ENCODE peak calls at places on chromosome 21, in six cellular contexts. V is neural progenitor cell, X is GM23248, W is MM.1S, P is HCT116, Q is SK-N-SH. U is an unnamed sample.

GRCh38 chr21:36207577-36208320 is 51.1 kb downstream of the DOP1B start:
- DNase-seq in V (no peak), X (peak; percentile 40), W (no peak), P (no peak), Q (no peak), U (peak; percentile 88)

GRCh38 chr21:41973427-41973831 is 19.6 kb upstream of the C2CD2 start:
- DNase-seq in V (no peak), X (no peak), W (no peak), P (no peak), Q (no peak), U (peak; percentile 43)

GRCh38 chr21:25637846-25638245 is 1.2 kb upstream of the JAM2 start:
- DNase-seq in V (no peak), X (no peak), W (no peak), P (no peak), Q (no peak), U (no peak)

GRCh38 chr21:15788847-15789548 is 59.2 kb downstream of the USP25 start:
- DNase-seq in V (no peak), X (peak; percentile 32), W (no peak), P (no peak), Q (no peak), U (peak; percentile 37)

GRCh38 chr21:27246741-27247140 is 279.9 kb upstream of the ADAMTS5 start:
- DNase-seq in V (no peak), X (peak; percentile 85), W (no peak), P (no peak), Q (no peak), U (peak; percentile 3)

GRCh38 chr21:33212159-33212851 is 17.4 kb upstream of the IFNAR2 start:
- DNase-seq in V (no peak), X (peak; percentile 53), W (peak; percentile 53), P (no peak), Q (no peak), U (no peak)

GRCh38 chr21:7916329-7917303 is 2604.8 kb upstream of the TPTE start:
- DNase-seq in V (no peak), X (no peak), W (no peak), P (no peak), Q (no peak), U (no peak)

GRCh38 chr21:42465008-42465878 is 30.8 kb downstream of the RSPH1 start:
- DNase-seq in V (no peak), X (no peak), W (peak; percentile 38), P (no peak), Q (no peak), U (no peak)

GRCh38 chr21:44013380-44014088 is 1.4 kb downstream of the TRAPPC10 start:
- DNase-seq in V (no peak), X (peak; percentile 58), W (peak; percentile 66), P (no peak), Q (peak; percentile 36), U (peak; percentile 25)

GRCh38 chr21:15050588-15051377 is 14.0 kb downstream of the NRIP1 start:
- DNase-seq in V (no peak), X (no peak), W (no peak), P (no peak), Q (no peak), U (no peak)

GRCh38 chr21:31873696-31874599 is 1.1 kb downstream of the HUNK start:
- DNase-seq in V (peak; percentile 82), X (peak; percentile 67), W (peak; percentile 60), P (no peak), Q (peak; percentile 91), U (peak; percentile 16)
- TF ChIP-seq EZH2phosphoT487 in V (no peak), X (no peak), W (no peak), P (no peak), Q (no peak), U (no peak)

DNA sequence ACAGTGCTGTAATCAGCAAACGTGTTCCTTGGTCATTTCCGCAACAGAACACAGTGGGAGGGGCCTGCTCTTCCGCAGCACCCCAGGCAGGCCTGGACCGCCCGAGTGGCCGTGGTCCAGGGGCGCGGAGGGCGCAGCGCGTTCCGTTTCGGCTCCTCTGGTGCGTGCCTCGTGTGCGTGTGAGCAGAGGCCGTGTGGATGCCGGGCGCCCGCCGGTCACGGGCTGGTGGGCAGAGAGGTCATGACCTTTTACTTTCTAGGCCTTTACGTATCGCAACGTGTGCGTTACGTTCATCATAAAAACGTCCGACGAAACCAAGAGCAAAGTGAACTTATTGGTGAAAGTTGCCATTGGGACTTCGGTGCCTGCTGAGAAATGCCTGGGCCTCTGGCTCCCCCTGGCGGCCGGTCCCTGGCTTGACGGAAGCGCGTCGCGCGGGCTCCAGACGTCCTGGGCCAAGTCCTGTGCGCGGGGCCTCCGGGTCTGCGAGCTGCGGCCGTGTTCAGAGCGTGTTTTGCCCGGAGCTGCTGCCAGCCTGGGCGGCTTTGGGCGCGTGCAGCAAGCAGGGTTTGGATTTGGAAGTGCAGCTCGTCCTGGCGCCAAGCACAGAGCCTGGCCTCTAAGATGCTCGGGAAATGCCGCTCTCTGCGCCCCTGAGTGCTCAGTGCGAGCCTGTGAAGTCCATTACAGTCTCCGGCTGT is 34.4 kb downstream of the COL18A1 start:
- DNase-seq in V (peak; percentile 84), X (peak; percentile 86), W (peak; percentile 80), P (peak; percentile 50), Q (peak; percentile 95), U (peak; percentile 90)
- H3K4me3 ChIP-seq in V (no peak overlapping the region), X (peak overlapping the region; percentile 72), W (no peak overlapping the region), P (no peak overlapping the region), Q (no peak overlapping the region), U (peak overlapping the region; percentile 58)

DNA sequence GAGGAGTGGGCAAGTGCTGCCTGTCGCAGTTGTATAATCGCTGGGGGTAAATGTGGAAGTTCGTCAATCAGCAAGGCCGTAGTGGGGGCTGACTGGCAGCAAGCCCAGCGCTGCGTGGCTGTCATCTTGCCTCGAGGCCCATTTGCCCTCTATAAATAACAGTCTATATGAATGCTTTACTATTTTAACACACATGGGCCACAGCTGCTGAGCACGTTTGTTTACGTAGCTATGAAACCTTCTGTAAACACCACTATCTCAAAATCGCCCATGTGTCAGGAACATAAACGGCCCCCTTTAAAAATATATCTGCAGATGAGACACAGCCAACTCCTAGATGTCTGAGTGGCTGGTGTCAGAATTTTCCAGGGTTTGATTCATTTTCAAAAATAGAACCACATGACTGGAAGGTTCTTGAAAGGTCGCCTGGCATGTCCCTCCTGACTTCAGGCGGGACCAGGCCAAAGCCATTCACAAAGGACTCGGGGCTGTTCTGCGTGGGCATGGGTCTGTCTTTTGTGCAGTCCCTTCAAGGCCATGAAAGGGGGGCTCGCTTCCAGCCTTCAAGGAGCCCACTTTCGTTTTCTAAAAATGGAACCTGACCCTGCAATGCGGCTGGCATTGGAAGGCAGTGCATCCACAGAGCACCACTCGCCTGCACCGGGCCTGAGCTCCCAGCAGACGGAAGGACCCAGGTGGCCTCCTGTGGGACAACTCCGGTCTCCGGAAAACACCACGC is 205.5 kb downstream of the KCNJ6 start:
- DNase-seq in V (no peak), X (no peak), W (no peak), P (no peak), Q (peak; percentile 50), U (peak; percentile 43)
- H3K9ac ChIP-seq in V (no peak overlapping the region), X (no peak overlapping the region), W (no peak overlapping the region), P (no peak overlapping the region), Q (no peak overlapping the region), U (no peak overlapping the region)

GRCh38 chr21:18142639-18143038 is 102.0 kb upstream of the CHODL start:
- DNase-seq in V (no peak), X (no peak), W (no peak), P (no peak), Q (no peak), U (no peak)
- TF ChIP-seq EZH2phosphoT487 in V (no peak), X (no peak), W (no peak), P (no peak), Q (no peak), U (no peak)

GRCh38 chr21:45461806-45462341 is 56.9 kb downstream of the COL18A1 start:
- DNase-seq in V (no peak), X (no peak), W (no peak), P (no peak), Q (no peak), U (no peak)

GRCh38 chr21:45459171-45460010 is 54.4 kb downstream of the COL18A1 start:
- DNase-seq in V (no peak), X (no peak), W (no peak), P (no peak), Q (no peak), U (no peak)

GRCh38 chr21:45460011-45460565 is 55.1 kb downstream of the COL18A1 start:
- DNase-seq in V (no peak), X (no peak), W (no peak), P (no peak), Q (no peak), U (no peak)

GRCh38 chr21:45461369-45461750 is 56.4 kb downstream of the COL18A1 start:
- DNase-seq in V (no peak), X (no peak), W (no peak), P (no peak), Q (no peak), U (no peak)

GRCh38 chr21:45460611-45461368 is 55.8 kb downstream of the COL18A1 start:
- DNase-seq in V (no peak), X (peak; percentile 90), W (no peak), P (no peak), Q (no peak), U (peak; percentile 79)
- H3K4me3 ChIP-seq in V (no peak overlapping the region), X (peak overlapping the region; percentile 10), W (no peak overlapping the region), P (no peak overlapping the region), Q (no peak overlapping the region), U (no peak overlapping the region)

GRCh38 chr21:38240121-38240520 is 16.7 kb upstream of the KCNJ15 start:
- DNase-seq in V (no peak), X (no peak), W (no peak), P (no peak), Q (no peak), U (no peak)

GRCh38 chr21:38243732-38244406 is 12.9 kb upstream of the KCNJ15 start:
- DNase-seq in V (no peak), X (no peak), W (peak; percentile 80), P (no peak), Q (no peak), U (no peak)

GRCh38 chr21:38241029-38241740 is 15.6 kb upstream of the KCNJ15 start:
- DNase-seq in V (no peak), X (peak; percentile 88), W (no peak), P (no peak), Q (no peak), U (no peak)

GRCh38 chr21:38244407-38244787 is 12.4 kb upstream of the KCNJ15 start:
- DNase-seq in V (no peak), X (peak; percentile 8), W (peak; percentile 33), P (no peak), Q (no peak), U (no peak)

DNA sequence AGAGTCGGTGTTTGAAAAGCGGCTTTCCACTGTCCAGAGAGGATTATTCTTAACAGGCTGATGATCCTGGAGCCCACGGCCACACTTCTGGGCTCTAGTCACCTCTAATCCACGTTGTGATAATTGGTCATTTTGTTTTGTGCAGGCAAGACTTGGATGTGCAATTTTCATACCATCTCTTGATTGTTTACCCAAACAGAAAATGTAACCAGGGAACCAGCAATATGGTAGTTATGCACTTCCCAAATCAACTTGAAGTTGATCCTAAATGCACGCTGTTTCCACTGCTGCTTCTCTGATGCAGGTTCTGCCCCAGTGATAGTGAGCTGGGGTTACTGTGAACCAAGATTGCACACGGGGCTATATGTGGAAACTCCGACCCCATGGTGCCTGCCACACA is 14.8 kb upstream of the KCNJ15 start:
- DNase-seq in V (no peak), X (peak; percentile 25), W (no peak), P (no peak), Q (no peak), U (no peak)
- H3K9ac ChIP-seq in V (no peak overlapping the region), X (peak overlapping the region; percentile 67), W (no peak overlapping the region), P (no peak overlapping the region), Q (no peak overlapping the region), U (no peak overlapping the region)

U was measured in PC-3.